ENCODE peak calls at places on chromosomes 1 and 21, in eight cellular contexts. B, W, D, I, K, V, X and U are unnamed samples.

GRCh38 chr1:3717041-3717714 is 35.1 kb upstream of the CCDC27 start:
- DNase-seq in X (no peak), I (no peak), D (no peak), V (no peak), K (no peak), W (no peak), B (no peak), U (peak)

GRCh38 chr1:180805316-180805715 is 107.4 kb upstream of the KIAA1614 start:
- DNase-seq in I (no peak), V (no peak), X (no peak), K (no peak), B (no peak), D (no peak), W (no peak), U (no peak)

GRCh38 chr1:207876129-207876528 is 34.8 kb downstream of the CD34 start:
- DNase-seq in K (no peak), B (no peak), I (no peak), D (no peak), X (peak), V (no peak), W (no peak), U (no peak)

GRCh38 chr1:171743014-171743870 is 1.4 kb upstream of the VAMP4 start:
- DNase-seq in K (no peak), V (no peak), D (peak), I (no peak), X (peak), B (no peak), W (no peak), U (peak)

GRCh38 chr1:157137051-157137772 is 983 bp downstream of the ETV3 start:
- DNase-seq in W (no peak), B (no peak), D (peak), K (no peak), I (peak), X (peak), V (no peak), U (peak)

GRCh38 chr1:81954388-81955023 is 153.8 kb downstream of the ADGRL2 start:
- DNase-seq in X (no peak), I (no peak), V (no peak), D (no peak), B (no peak), K (no peak), W (no peak), U (no peak)

GRCh38 chr1:199405634-199406196 is 621.8 kb upstream of the NR5A2 start:
- DNase-seq in B (no peak), D (no peak), I (no peak), V (no peak), W (no peak), K (no peak), X (no peak), U (no peak)

GRCh38 chr1:67313934-67314671 is 6.4 kb downstream of the IL12RB2 start:
- DNase-seq in D (no peak), V (no peak), K (no peak), W (no peak), X (no peak), B (no peak), I (no peak), U (no peak)

GRCh38 chr1:43975249-43975961 is 645 bp downstream of the ATP6V0B start:
- DNase-seq in W (peak), I (no peak), B (no peak), K (no peak), V (peak), D (peak), X (peak), U (no peak)

GRCh38 chr1:217138173-217138838 is 415.1 kb upstream of the ESRRG start:
- DNase-seq in W (no peak), D (no peak), V (no peak), I (no peak), X (no peak), K (no peak), B (no peak), U (no peak)

GRCh38 chr1:243595527-243596206 is 254.4 kb downstream of the AKT3 start:
- DNase-seq in I (no peak), D (no peak), X (peak), W (no peak), V (no peak), B (peak), K (no peak), U (peak)

GRCh38 chr1:200253774-200254495 is 155.9 kb downstream of the ZNF281 start:
- DNase-seq in D (no peak), B (no peak), I (no peak), X (no peak), W (no peak), K (no peak), V (no peak), U (no peak)

GRCh38 chr1:180952657-180953013 is 39.9 kb downstream of the KIAA1614 start:
- DNase-seq in W (no peak), K (no peak), V (no peak), X (no peak), D (no peak), B (no peak), I (no peak), U (no peak)

GRCh38 chr1:202765726-202766125 is 42.5 kb downstream of the KDM5B start:
- DNase-seq in V (no peak), X (no peak), W (no peak), B (no peak), I (no peak), K (no peak), D (no peak), U (no peak)

GRCh38 chr1:86776108-86776507 is 71.7 kb downstream of the SH3GLB1 start:
- DNase-seq in D (no peak), X (no peak), K (no peak), W (no peak), V (no peak), I (no peak), B (no peak), U (no peak)

GRCh38 chr1:27535386-27535785 is 45.4 kb upstream of the WASF2 start:
- DNase-seq in I (no peak), K (no peak), W (no peak), V (no peak), B (no peak), X (no peak), D (no peak), U (no peak)

GRCh38 chr1:228469413-228470162 is 17.6 kb upstream of the RNF187 start:
- DNase-seq in B (no peak), V (no peak), D (no peak), W (no peak), X (no peak), I (no peak), K (no peak), U (no peak)

GRCh38 chr1:178959543-178960460 is 65.9 kb upstream of the FAM20B start:
- DNase-seq in B (no peak), V (no peak), D (no peak), W (no peak), K (no peak), X (no peak), I (no peak), U (no peak)

GRCh38 chr1:166933633-166934032 is 41.7 kb downstream of the ILDR2 start:
- DNase-seq in B (no peak), D (no peak), X (no peak), V (no peak), K (no peak), W (no peak), I (no peak), U (no peak)

GRCh38 chr1:23646086-23646485 is 45.5 kb upstream of the RPL11 start:
- DNase-seq in V (no peak), K (no peak), D (no peak), I (no peak), X (no peak), W (no peak), B (no peak), U (no peak)

GRCh38 chr1:208291923-208292711 is 47.9 kb upstream of the PLXNA2 start:
- DNase-seq in W (no peak), V (no peak), D (peak), K (no peak), B (peak), I (no peak), X (peak), U (peak)

GRCh38 chr1:6730473-6730872 is 28.9 kb upstream of the DNAJC11 start:
- DNase-seq in K (no peak), D (no peak), I (no peak), B (no peak), V (no peak), W (no peak), X (no peak), U (no peak)

GRCh38 chr1:118985611-118986290 is 2.4 kb downstream of the TBX15 start:
- DNase-seq in D (no peak), V (no peak), K (no peak), B (no peak), I (no peak), X (peak), W (no peak), U (no peak)

GRCh38 chr1:8560611-8561544 is 243.0 kb downstream of the SLC45A1 start:
- DNase-seq in K (peak), B (no peak), X (peak), V (no peak), W (no peak), I (peak), D (peak), U (peak)

GRCh38 chr1:116515702-116516101 is 55.1 kb downstream of the CD58 start:
- DNase-seq in X (no peak), K (no peak), B (no peak), D (no peak), W (no peak), I (no peak), V (no peak), U (no peak)

GRCh38 chr1:222009105-222009730 is 267.3 kb upstream of the DUSP10 start:
- DNase-seq in K (no peak), X (peak), V (no peak), D (peak), B (no peak), I (peak), W (peak), U (peak)

GRCh38 chr1:150813028-150813707 is 5.1 kb upstream of the CTSK start:
- DNase-seq in W (no peak), K (peak), V (peak), I (peak), X (peak), B (peak), D (peak), U (peak)

GRCh38 chr1:213466578-213466977 is 415.5 kb downstream of the RPS6KC1 start:
- DNase-seq in V (no peak), W (no peak), K (peak), D (no peak), I (no peak), B (no peak), X (no peak), U (no peak)

GRCh38 chr1:245583575-245584330 is 429.0 kb downstream of the KIF26B start:
- DNase-seq in K (no peak), W (no peak), D (no peak), V (no peak), B (no peak), I (peak), X (no peak), U (peak)

GRCh38 chr1:177170756-177171535 is at the start of gene BRINP2:
- DNase-seq in X (peak), V (peak), K (no peak), B (no peak), W (no peak), I (peak), D (peak), U (peak)

GRCh38 chr1:202229376-202229775 is 35.8 kb downstream of the LGR6 start:
- DNase-seq in V (no peak), I (no peak), K (no peak), W (no peak), B (no peak), X (no peak), D (peak), U (no peak)

GRCh38 chr1:154466879-154467767 is 34.9 kb upstream of the TDRD10 start:
- DNase-seq in K (no peak), D (no peak), B (no peak), V (no peak), X (peak), I (no peak), W (no peak), U (no peak)
- TF ChIP-seq CTCF in K (no peak), D (peak), B (peak), V (peak), X (peak), I (peak), W (no peak), U (no peak)

GRCh38 chr21:15539376-15539775 is 190.4 kb upstream of the USP25 start:
- DNase-seq in X (peak), V (no peak), W (no peak), I (no peak), B (no peak), K (no peak), D (no peak), U (no peak)

GRCh38 chr21:15533618-15534017 is 196.2 kb upstream of the USP25 start:
- DNase-seq in K (no peak), B (no peak), W (no peak), I (no peak), D (no peak), X (no peak), V (no peak), U (no peak)

GRCh38 chr21:15531986-15532385 is 197.8 kb upstream of the USP25 start:
- DNase-seq in I (no peak), V (no peak), W (no peak), K (no peak), D (no peak), X (no peak), B (no peak), U (no peak)

GRCh38 chr21:15534450-15534886 is 195.3 kb upstream of the USP25 start:
- DNase-seq in V (no peak), D (no peak), K (no peak), B (no peak), I (no peak), X (no peak), W (no peak), U (no peak)
- TF ChIP-seq CTCF in V (no peak), D (no peak), K (no peak), B (no peak), I (no peak), X (no peak), W (no peak), U (no peak)

DNA sequence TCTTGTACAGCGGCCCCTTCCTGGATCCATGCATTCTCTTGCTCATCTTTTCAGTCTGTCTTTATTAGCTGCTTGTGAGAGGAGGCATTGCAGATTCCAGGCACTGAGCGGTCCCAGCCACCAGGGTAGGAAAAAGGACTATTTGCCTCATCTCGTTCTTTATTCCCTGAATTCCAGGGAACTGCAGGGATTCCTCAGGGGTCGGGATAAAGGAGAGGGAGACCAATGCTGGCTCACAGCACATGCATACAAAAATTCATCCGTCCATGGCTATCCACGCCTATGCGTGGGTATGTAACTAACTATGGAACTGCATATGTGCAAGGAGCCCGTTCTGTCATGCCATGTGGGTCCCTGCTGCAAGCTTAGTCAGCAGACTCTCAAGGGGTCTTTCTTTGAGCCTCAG is 879 bp upstream of the PLPPR5 start:
- DNase-seq in B (no peak), X (peak), K (no peak), V (no peak), I (no peak), W (no peak), D (no peak), U (no peak)
- TF ChIP-seq CTCF in B (no peak), X (no peak), K (no peak), V (no peak), I (no peak), W (no peak), D (no peak), U (no peak)

GRCh38 chr1:234543442-234544093 is 64.6 kb upstream of the TARBP1 start:
- DNase-seq in V (peak), K (no peak), W (no peak), X (peak), I (no peak), B (no peak), D (no peak), U (no peak)
- TF ChIP-seq CTCF in V (peak), K (no peak), W (no peak), X (peak), I (no peak), B (no peak), D (no peak), U (no peak)

DNA sequence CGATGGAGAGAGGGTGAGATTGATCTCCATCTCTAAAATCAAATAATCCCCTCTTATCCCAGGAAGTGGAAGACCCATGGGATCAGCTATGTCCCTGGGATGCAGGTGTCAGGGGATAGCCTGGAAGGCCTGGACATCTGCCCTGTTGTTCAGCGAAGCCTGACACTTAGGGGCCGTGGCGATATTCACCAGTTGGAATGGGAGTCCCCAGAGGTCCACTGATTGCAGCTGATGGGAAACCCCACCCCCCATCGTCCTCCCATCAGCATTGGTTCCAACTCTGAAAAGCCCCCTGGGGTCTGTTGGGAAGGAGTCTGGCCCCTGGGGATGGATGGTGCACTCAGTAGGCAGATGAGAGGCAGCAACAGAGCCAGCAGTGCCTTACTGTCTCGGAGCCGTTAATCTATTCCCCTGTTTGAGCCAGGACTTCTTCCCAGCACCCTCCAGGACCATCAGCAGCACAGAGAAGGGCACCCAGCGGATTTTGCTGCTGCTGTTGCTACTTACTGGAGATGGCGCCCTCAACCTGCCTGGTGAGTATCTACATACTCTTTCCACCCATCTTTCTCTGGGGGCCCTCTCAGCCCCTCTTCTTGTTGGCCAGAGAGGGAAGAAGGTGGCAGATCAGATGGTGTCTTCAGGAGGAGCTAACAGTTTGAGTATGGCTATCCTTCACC is 13.4 kb downstream of the CATSPER4 start:
- DNase-seq in W (no peak), I (no peak), D (no peak), K (no peak), X (no peak), V (no peak), B (no peak), U (no peak)
- TF ChIP-seq CTCF in W (no peak), I (no peak), D (no peak), K (no peak), X (no peak), V (no peak), B (no peak), U (no peak)

DNA sequence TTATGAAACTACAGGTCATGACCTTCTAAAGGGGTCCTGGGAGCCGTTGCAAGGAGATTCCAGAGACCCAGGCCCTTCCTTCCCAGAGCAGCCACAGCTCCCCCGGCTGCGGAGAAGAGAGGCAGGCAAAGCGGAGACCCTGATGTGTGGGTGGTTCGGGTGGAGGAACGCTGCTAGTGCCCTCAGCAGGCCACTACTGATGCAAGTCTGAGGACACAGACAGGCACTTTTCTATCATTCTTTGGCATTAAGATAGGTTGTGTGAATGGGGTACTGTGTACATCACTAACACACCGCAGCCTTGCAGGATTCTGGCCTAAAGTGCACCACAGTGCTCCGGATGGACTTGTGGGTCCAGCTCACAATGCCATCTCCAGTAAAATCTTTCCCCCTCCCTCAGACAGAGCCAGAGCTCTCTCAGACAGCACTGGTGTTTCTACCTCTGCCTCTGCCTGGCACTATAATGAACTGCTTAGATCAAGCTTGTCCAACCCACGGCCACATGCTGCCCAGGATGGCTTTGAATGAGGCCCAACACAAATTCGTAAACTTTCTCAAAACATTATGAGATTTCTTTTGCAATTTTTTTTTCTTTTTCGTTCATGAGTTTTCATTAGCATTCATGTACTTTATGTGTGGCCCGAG is 121.4 kb downstream of the TGFBR3 start:
- DNase-seq in B (no peak), K (no peak), V (no peak), W (no peak), X (no peak), D (no peak), I (no peak), U (no peak)
- TF ChIP-seq CTCF in B (no peak), K (no peak), V (no peak), W (no peak), X (peak), D (no peak), I (no peak), U (no peak)

GRCh38 chr21:42233067-42233981 is 14.4 kb downstream of the ABCG1 start:
- DNase-seq in V (peak), I (peak), B (no peak), K (peak), X (peak), D (peak), W (peak), U (no peak)
- TF ChIP-seq CTCF in V (peak), I (no peak), B (no peak), K (no peak), X (peak), D (peak), W (peak), U (no peak)

DNA sequence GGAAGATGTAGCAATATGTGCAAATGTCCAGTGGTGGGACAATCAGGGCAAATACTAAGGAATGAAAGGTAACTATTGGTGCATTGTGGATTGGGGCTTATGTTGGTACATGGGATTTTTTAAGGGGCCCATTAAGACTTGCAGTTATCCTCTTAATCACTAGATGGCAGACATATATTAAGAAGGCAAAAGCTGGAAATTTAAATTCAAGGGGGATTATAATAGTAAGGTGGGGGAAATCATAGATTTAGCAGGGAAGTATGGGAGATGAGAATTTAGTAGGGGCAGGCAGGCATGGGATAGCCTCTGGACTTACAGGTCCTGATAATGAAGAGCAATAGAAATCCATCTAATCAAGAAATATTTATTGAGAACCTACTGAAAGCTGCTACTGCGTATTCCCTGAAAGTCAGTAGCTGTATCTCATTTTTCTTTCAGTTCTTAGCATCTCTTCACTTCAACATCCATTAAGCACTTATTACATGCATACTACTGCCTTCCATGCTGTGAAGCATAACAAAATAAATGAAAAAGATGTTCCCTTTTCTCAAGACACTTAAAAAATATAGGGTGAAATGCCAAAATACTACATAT is 251.8 kb downstream of the CRB1 start:
- DNase-seq in W (no peak), I (peak), V (no peak), X (peak), B (no peak), K (no peak), D (peak), U (peak)
- TF ChIP-seq CTCF in W (peak), I (peak), V (peak), X (peak), B (peak), K (peak), D (peak), U (peak)

GRCh38 chr1:229949500-229949899 is 117.5 kb upstream of the GALNT2 start:
- DNase-seq in K (no peak), V (no peak), B (no peak), I (no peak), X (no peak), W (no peak), D (no peak), U (no peak)
- TF ChIP-seq CTCF in K (no peak), V (no peak), B (no peak), I (no peak), X (no peak), W (no peak), D (no peak), U (no peak)

GRCh38 chr1:186682721-186683120 is 2.5 kb upstream of the PTGS2 start:
- DNase-seq in V (no peak), B (no peak), I (peak), W (no peak), D (peak), K (no peak), X (peak), U (peak)
- TF ChIP-seq CTCF in V (no peak), B (peak), I (peak), W (no peak), D (peak), K (peak), X (peak), U (peak)